ENCODE peak calls at places on chromosomes 3 and 15, in five cellular contexts. Q is stimulated activated effector memory CD8-positive, alpha-beta T cell treated with anti-CD3 and anti-CD28 coated beads, Interleukin-12 subunit alpha, Interleukin-12 subunit beta, amount 100 ng/mL, for 72 hours; J is left lobe of liver; U is HCT116; W is T-helper 1 cell. M is an unnamed sample.

GRCh38 chr3:29430558-29430971 is 149.7 kb downstream of the RBMS3 start:
- DNase-seq in Q (no peak), J (no peak), U (no peak), W (no peak), M (no peak)

GRCh38 chr3:154132777-154133375 is 11.7 kb downstream of the ARHGEF26 start:
- DNase-seq in Q (no peak), J (no peak), U (no peak), W (no peak), M (no peak)

GRCh38 chr3:150968341-150968740 is 4.2 kb downstream of the CLRN1 start:
- DNase-seq in Q (no peak), J (no peak), U (no peak), W (no peak), M (no peak)

GRCh38 chr15:41480396-41481140 is 13.1 kb upstream of the ITPKA start:
- DNase-seq in Q (no peak), J (no peak), U (no peak), W (no peak), M (no peak)

GRCh38 chr15:76003364-76003763 is 8.9 kb downstream of the NRG4 start:
- DNase-seq in Q (no peak), J (no peak), U (no peak), W (no peak), M (no peak)

GRCh38 chr15:99442268-99442897 is 123.4 kb upstream of the MEF2A start:
- DNase-seq in Q (no peak), J (peak), U (peak), W (no peak), M (no peak)

GRCh38 chr3:107106907-107107306 is 270.3 kb upstream of the CCDC54 start:
- DNase-seq in Q (no peak), J (no peak), U (no peak), W (no peak), M (no peak)

GRCh38 chr3:33063651-33064051 is 33.3 kb downstream of the GLB1 start:
- DNase-seq in Q (peak), J (peak), U (no peak), W (no peak), M (no peak)

GRCh38 chr3:159857840-159858239 is 130.8 kb upstream of the IL12A start:
- DNase-seq in Q (no peak), J (no peak), U (no peak), W (no peak), M (no peak)

GRCh38 chr3:134333522-134334181 is 40.6 kb downstream of the AMOTL2 start:
- DNase-seq in Q (no peak), J (no peak), U (no peak), W (no peak), M (no peak)

GRCh38 chr3:116135462-116135861 is 309.8 kb downstream of the LSAMP start:
- DNase-seq in Q (no peak), J (no peak), U (no peak), W (no peak), M (no peak)

GRCh38 chr3:43638594-43639447 is 17.0 kb upstream of the ANO10 start:
- DNase-seq in Q (no peak), J (no peak), U (peak), W (no peak), M (no peak)

GRCh38 chr3:52204337-52205073 is 6.5 kb downstream of the ALAS1 start:
- DNase-seq in Q (no peak), J (peak), U (no peak), W (no peak), M (no peak)

GRCh38 chr3:59374091-59374490 is 324.3 kb upstream of the CFAP20DC start:
- DNase-seq in Q (no peak), J (no peak), U (no peak), W (no peak), M (no peak)

GRCh38 chr3:134350861-134351311 is 23.4 kb downstream of the AMOTL2 start:
- DNase-seq in Q (no peak), J (no peak), U (no peak), W (no peak), M (no peak)

GRCh38 chr3:138012526-138012925 is 2.6 kb downstream of the CLDN18 start:
- DNase-seq in Q (no peak), J (no peak), U (no peak), W (no peak), M (no peak)

GRCh38 chr3:179321585-179322322 is 1.1 kb upstream of the ZNF639 start:
- DNase-seq in Q (no peak), J (no peak), U (no peak), W (no peak), M (no peak)

GRCh38 chr3:189507856-189508255 is 123.3 kb upstream of the TP63 start:
- DNase-seq in Q (no peak), J (no peak), U (no peak), W (no peak), M (no peak)

GRCh38 chr15:89472785-89473256 is 23.6 kb downstream of the RHCG start:
- DNase-seq in Q (peak), J (peak), U (peak), W (no peak), M (peak)

GRCh38 chr3:30555968-30556367 is 50.4 kb upstream of the TGFBR2 start:
- DNase-seq in Q (no peak), J (no peak), U (no peak), W (no peak), M (no peak)

GRCh38 chr3:60703956-60704736 is 547.1 kb downstream of the FHIT start:
- DNase-seq in Q (no peak), J (no peak), U (no peak), W (no peak), M (no peak)